ENCODE peak calls at places on chromosomes 5 and 9, in seven cellular contexts. One of them, this sample, is unnamed.

GRCh38 chr5:132812949-132813598 is at the start of gene SOWAHA:
- DNase-seq in sigmoid colon: peak
- DNase-seq in breast epithelium: no peak
- DNase-seq in HCT116: no peak
- DNase-seq in GM12891: no peak
- DNase-seq in prostate gland: no peak
- DNase-seq in stomach: peak
- DNase-seq in this sample: no peak

GRCh38 chr9:96599298-96599697 is 20.3 kb downstream of the CDC14B start:
- DNase-seq in sigmoid colon: no peak
- DNase-seq in breast epithelium: no peak
- DNase-seq in HCT116: no peak
- DNase-seq in GM12891: no peak
- DNase-seq in prostate gland: no peak
- DNase-seq in stomach: no peak
- DNase-seq in this sample: no peak

GRCh38 chr9:125744616-125745387 is 2.4 kb upstream of the PBX3 start:
- DNase-seq in sigmoid colon: no peak
- DNase-seq in breast epithelium: no peak
- DNase-seq in HCT116: no peak
- DNase-seq in GM12891: no peak
- DNase-seq in prostate gland: no peak
- DNase-seq in stomach: no peak
- DNase-seq in this sample: no peak

GRCh38 chr9:35911690-35912089 is 2.4 kb downstream of the SPAAR start:
- DNase-seq in sigmoid colon: no peak
- DNase-seq in breast epithelium: no peak
- DNase-seq in HCT116: no peak
- DNase-seq in GM12891: no peak
- DNase-seq in prostate gland: no peak
- DNase-seq in stomach: no peak
- DNase-seq in this sample: no peak

GRCh38 chr9:72703574-72703973 is 182.2 kb downstream of the TMC1 start:
- DNase-seq in sigmoid colon: no peak
- DNase-seq in breast epithelium: no peak
- DNase-seq in HCT116: no peak
- DNase-seq in GM12891: no peak
- DNase-seq in prostate gland: no peak
- DNase-seq in stomach: no peak
- DNase-seq in this sample: no peak

GRCh38 chr9:15693701-15694100 is 140.9 kb downstream of the CCDC171 start:
- DNase-seq in sigmoid colon: no peak
- DNase-seq in breast epithelium: no peak
- DNase-seq in HCT116: no peak
- DNase-seq in GM12891: no peak
- DNase-seq in prostate gland: no peak
- DNase-seq in stomach: no peak
- DNase-seq in this sample: no peak

GRCh38 chr9:116262421-116262820 is 108.8 kb downstream of the PAPPA start:
- DNase-seq in sigmoid colon: no peak
- DNase-seq in breast epithelium: no peak
- DNase-seq in HCT116: no peak
- DNase-seq in GM12891: no peak
- DNase-seq in prostate gland: no peak
- DNase-seq in stomach: no peak
- DNase-seq in this sample: no peak

GRCh38 chr5:34005211-34005610 is 2.6 kb downstream of the AMACR start:
- DNase-seq in sigmoid colon: no peak
- DNase-seq in breast epithelium: no peak
- DNase-seq in HCT116: no peak
- DNase-seq in GM12891: no peak
- DNase-seq in prostate gland: no peak
- DNase-seq in stomach: no peak
- DNase-seq in this sample: no peak

GRCh38 chr5:1125030-1125357 is 13.1 kb upstream of the SLC12A7 start:
- DNase-seq in sigmoid colon: peak
- DNase-seq in breast epithelium: no peak
- DNase-seq in HCT116: no peak
- DNase-seq in GM12891: no peak
- DNase-seq in prostate gland: no peak
- DNase-seq in stomach: no peak
- DNase-seq in this sample: no peak

GRCh38 chr5:133664422-133664821 is 52.1 kb upstream of the FSTL4 start:
- DNase-seq in sigmoid colon: no peak
- DNase-seq in breast epithelium: no peak
- DNase-seq in HCT116: peak
- DNase-seq in GM12891: no peak
- DNase-seq in prostate gland: no peak
- DNase-seq in stomach: no peak
- DNase-seq in this sample: no peak

GRCh38 chr9:4417578-4418325 is 72.5 kb upstream of the SLC1A1 start:
- DNase-seq in sigmoid colon: no peak
- DNase-seq in breast epithelium: no peak
- DNase-seq in HCT116: no peak
- DNase-seq in GM12891: no peak
- DNase-seq in prostate gland: no peak
- DNase-seq in stomach: no peak
- DNase-seq in this sample: no peak

GRCh38 chr5:176578391-176578808 is 29.3 kb downstream of the CDHR2 start:
- DNase-seq in sigmoid colon: no peak
- DNase-seq in breast epithelium: peak
- DNase-seq in HCT116: peak
- DNase-seq in GM12891: no peak
- DNase-seq in prostate gland: peak
- DNase-seq in stomach: peak
- DNase-seq in this sample: no peak
- TF ChIP-seq POLR2AphosphoS5 in sigmoid colon: no peak
- TF ChIP-seq POLR2AphosphoS5 in breast epithelium: no peak
- TF ChIP-seq POLR2AphosphoS5 in HCT116: no peak
- TF ChIP-seq POLR2AphosphoS5 in GM12891: no peak
- TF ChIP-seq POLR2AphosphoS5 in prostate gland: peak
- TF ChIP-seq POLR2AphosphoS5 in stomach: no peak
- TF ChIP-seq POLR2AphosphoS5 in this sample: no peak

GRCh38 chr9:6015278-6016157 is at the start of gene RANBP6:
- DNase-seq in sigmoid colon: peak
- DNase-seq in breast epithelium: peak
- DNase-seq in HCT116: peak
- DNase-seq in GM12891: peak
- DNase-seq in prostate gland: peak
- DNase-seq in stomach: peak
- DNase-seq in this sample: peak
- TF ChIP-seq POLR2AphosphoS5 in sigmoid colon: peak
- TF ChIP-seq POLR2AphosphoS5 in breast epithelium: peak
- TF ChIP-seq POLR2AphosphoS5 in HCT116: peak
- TF ChIP-seq POLR2AphosphoS5 in GM12891: peak
- TF ChIP-seq POLR2AphosphoS5 in prostate gland: peak
- TF ChIP-seq POLR2AphosphoS5 in stomach: peak
- TF ChIP-seq POLR2AphosphoS5 in this sample: peak

GRCh38 chr9:127985011-127985410 is 4.2 kb upstream of the EEIG1 start:
- DNase-seq in sigmoid colon: no peak
- DNase-seq in breast epithelium: no peak
- DNase-seq in HCT116: no peak
- DNase-seq in GM12891: no peak
- DNase-seq in prostate gland: no peak
- DNase-seq in stomach: no peak
- DNase-seq in this sample: no peak

GRCh38 chr9:127982912-127983311 is 2.1 kb upstream of the EEIG1 start:
- DNase-seq in sigmoid colon: no peak
- DNase-seq in breast epithelium: no peak
- DNase-seq in HCT116: no peak
- DNase-seq in GM12891: no peak
- DNase-seq in prostate gland: no peak
- DNase-seq in stomach: no peak
- DNase-seq in this sample: no peak

GRCh38 chr9:127981559-127982121 is 851 bp upstream of the EEIG1 start:
- DNase-seq in sigmoid colon: no peak
- DNase-seq in breast epithelium: no peak
- DNase-seq in HCT116: no peak
- DNase-seq in GM12891: no peak
- DNase-seq in prostate gland: no peak
- DNase-seq in stomach: no peak
- DNase-seq in this sample: no peak

GRCh38 chr9:127980706-127981558 is at the start of gene EEIG1:
- DNase-seq in sigmoid colon: peak
- DNase-seq in breast epithelium: peak
- DNase-seq in HCT116: peak
- DNase-seq in GM12891: peak
- DNase-seq in prostate gland: peak
- DNase-seq in stomach: peak
- DNase-seq in this sample: peak

GRCh38 chr9:127983847-127984289 is 3.1 kb upstream of the EEIG1 start:
- DNase-seq in sigmoid colon: no peak
- DNase-seq in breast epithelium: no peak
- DNase-seq in HCT116: no peak
- DNase-seq in GM12891: no peak
- DNase-seq in prostate gland: no peak
- DNase-seq in stomach: no peak
- DNase-seq in this sample: no peak
- TF ChIP-seq POLR2AphosphoS5 in sigmoid colon: no peak
- TF ChIP-seq POLR2AphosphoS5 in breast epithelium: no peak
- TF ChIP-seq POLR2AphosphoS5 in HCT116: no peak
- TF ChIP-seq POLR2AphosphoS5 in GM12891: no peak
- TF ChIP-seq POLR2AphosphoS5 in prostate gland: no peak
- TF ChIP-seq POLR2AphosphoS5 in stomach: no peak
- TF ChIP-seq POLR2AphosphoS5 in this sample: no peak

GRCh38 chr9:14322211-14323082 is 8.5 kb upstream of the NFIB start:
- DNase-seq in sigmoid colon: peak
- DNase-seq in breast epithelium: peak
- DNase-seq in HCT116: peak
- DNase-seq in GM12891: peak
- DNase-seq in prostate gland: peak
- DNase-seq in stomach: peak
- DNase-seq in this sample: peak
- TF ChIP-seq POLR2AphosphoS5 in sigmoid colon: peak
- TF ChIP-seq POLR2AphosphoS5 in breast epithelium: peak
- TF ChIP-seq POLR2AphosphoS5 in HCT116: peak
- TF ChIP-seq POLR2AphosphoS5 in GM12891: no peak
- TF ChIP-seq POLR2AphosphoS5 in prostate gland: peak
- TF ChIP-seq POLR2AphosphoS5 in stomach: peak
- TF ChIP-seq POLR2AphosphoS5 in this sample: no peak

This sample was measured in suprapubic skin.